ENCODE peak calls at places on chromosomes 11 and 22, in ten cellular contexts. W is NCI-H460; J is hippocampal formation; F is substantia nigra; E is CD8-positive, alpha-beta memory T cell; M is stimulated activated CD4-positive, alpha-beta T cell treated with anti-CD3 and anti-CD28 coated beads, TNF-alpha, amount 100 ng/mL, for 48 hours; O is SW480; P is GM12891; B is stimulated activated CD8-positive, alpha-beta memory T cell treated with anti-CD3 and anti-CD28 coated beads, Interleukin-12 subunit alpha, Interleukin-12 subunit beta, amount 100 ng/mL, for 1 hour; X is NCI-H187. G is an unnamed sample.

GRCh38 chr11:283405-284080 is 5.3 kb downstream of the NLRP6 start:
- DNase-seq in W (no peak), J (no peak), F (no peak), E (no peak), M (no peak), O (no peak), P (no peak), B (no peak), X (no peak), G (no peak)

GRCh38 chr11:108115495-108116140 is 5.7 kb upstream of the ACAT1 start:
- DNase-seq in W (no peak), J (peak), F (peak), E (no peak), M (no peak), O (peak), P (no peak), B (no peak), X (peak), G (no peak)

GRCh38 chr11:63560506-63561179 is 2.5 kb downstream of the PLAAT2 start:
- DNase-seq in W (no peak), J (no peak), F (no peak), E (no peak), M (no peak), O (peak), P (no peak), B (no peak), X (no peak), G (no peak)

GRCh38 chr11:32610926-32611325 is 27.3 kb downstream of the EIF3M start:
- DNase-seq in W (no peak), J (no peak), F (no peak), E (no peak), M (no peak), O (no peak), P (no peak), B (no peak), X (no peak), G (no peak)

GRCh38 chr22:34878996-34879395 is 187.0 kb upstream of the ISX start:
- DNase-seq in W (no peak), J (no peak), F (no peak), E (no peak), M (no peak), O (no peak), P (no peak), B (no peak), X (no peak), G (no peak)

GRCh38 chr11:69443968-69444364 is 37.5 kb upstream of the LINC01488 start:
- DNase-seq in W (no peak), J (no peak), F (no peak), E (no peak), M (no peak), O (peak), P (no peak), B (no peak), X (no peak), G (no peak)

GRCh38 chr11:77672276-77672675 is 34.7 kb upstream of the CLNS1A start:
- DNase-seq in W (no peak), J (no peak), F (no peak), E (no peak), M (no peak), O (no peak), P (no peak), B (no peak), X (no peak), G (no peak)

GRCh38 chr11:1152316-1153104 is 5.2 kb upstream of the MUC5AC start:
- DNase-seq in W (no peak), J (no peak), F (no peak), E (no peak), M (no peak), O (peak), P (no peak), B (no peak), X (no peak), G (no peak)

GRCh38 chr11:396511-396947 is 2.5 kb downstream of the PKP3 start:
- DNase-seq in W (no peak), J (no peak), F (no peak), E (no peak), M (no peak), O (no peak), P (no peak), B (no peak), X (no peak), G (no peak)

GRCh38 chr11:125285844-125286243 is 121.3 kb downstream of the PKNOX2 start:
- DNase-seq in W (no peak), J (no peak), F (no peak), E (no peak), M (no peak), O (no peak), P (no peak), B (no peak), X (no peak), G (no peak)

GRCh38 chr11:67648796-67649613 is 1.5 kb downstream of the ACY3 start:
- DNase-seq in W (no peak), J (no peak), F (no peak), E (no peak), M (no peak), O (no peak), P (no peak), B (no peak), X (no peak), G (no peak)

GRCh38 chr11:66327171-66328035 is 8.8 kb downstream of the RIN1 start:
- DNase-seq in W (peak), J (no peak), F (no peak), E (no peak), M (no peak), O (peak), P (no peak), B (no peak), X (no peak), G (no peak)

GRCh38 chr11:34192481-34193401 is 87.3 kb downstream of the NAT10 start:
- DNase-seq in W (peak), J (peak), F (no peak), E (no peak), M (no peak), O (peak), P (no peak), B (no peak), X (no peak), G (no peak)

GRCh38 chr11:62005231-62005661 is 37.8 kb upstream of the FTH1 start:
- DNase-seq in W (no peak), J (peak), F (peak), E (no peak), M (no peak), O (no peak), P (no peak), B (no peak), X (no peak), G (no peak)

GRCh38 chr11:117072517-117073218 is 25.6 kb downstream of the SIK3 start:
- DNase-seq in W (peak), J (no peak), F (no peak), E (no peak), M (no peak), O (peak), P (no peak), B (no peak), X (no peak), G (no peak)

GRCh38 chr11:2758751-2759150 is 59.0 kb upstream of the KCNQ1OT1 start:
- DNase-seq in W (no peak), J (no peak), F (no peak), E (no peak), M (no peak), O (no peak), P (no peak), B (no peak), X (no peak), G (no peak)

GRCh38 chr22:40594924-40595323 is 41.6 kb downstream of the MRTFA start:
- DNase-seq in W (no peak), J (no peak), F (no peak), E (no peak), M (no peak), O (no peak), P (no peak), B (no peak), X (no peak), G (no peak)

GRCh38 chr11:68750197-68750987 is 928 bp downstream of the TESMIN start:
- DNase-seq in W (no peak), J (no peak), F (no peak), E (peak), M (peak), O (no peak), P (no peak), B (no peak), X (no peak), G (no peak)

GRCh38 chr11:46291441-46292143 is 14.1 kb downstream of the CREB3L1 start:
- DNase-seq in W (no peak), J (no peak), F (no peak), E (no peak), M (no peak), O (no peak), P (no peak), B (no peak), X (no peak), G (no peak)

GRCh38 chr11:81673001-81673400 is 1060.7 kb downstream of the FAM181B start:
- DNase-seq in W (no peak), J (no peak), F (no peak), E (no peak), M (no peak), O (no peak), P (no peak), B (no peak), X (no peak), G (no peak)

GRCh38 chr11:68501813-68502212 is 41.3 kb downstream of the PPP6R3 start:
- DNase-seq in W (no peak), J (no peak), F (no peak), E (no peak), M (no peak), O (no peak), P (no peak), B (no peak), X (no peak), G (no peak)

GRCh38 chr11:119144825-119145476 is 3.9 kb upstream of the ABCG4 start:
- DNase-seq in W (peak), J (no peak), F (no peak), E (no peak), M (no peak), O (peak), P (peak), B (no peak), X (no peak), G (no peak)

GRCh38 chr11:11192541-11192940 is 160.5 kb downstream of the CSNK2A3 start:
- DNase-seq in W (no peak), J (no peak), F (no peak), E (no peak), M (no peak), O (no peak), P (no peak), B (no peak), X (no peak), G (no peak)

GRCh38 chr11:67521924-67522323 is 1.3 kb downstream of the CABP2 start:
- DNase-seq in W (no peak), J (no peak), F (no peak), E (no peak), M (no peak), O (no peak), P (no peak), B (no peak), X (no peak), G (no peak)

GRCh38 chr11:8331767-8332166 is 68.1 kb upstream of the LMO1 start:
- DNase-seq in W (no peak), J (no peak), F (no peak), E (no peak), M (no peak), O (no peak), P (no peak), B (no peak), X (no peak), G (no peak)

GRCh38 chr11:63793163-63793562 is 20.1 kb upstream of the SPINDOC start:
- DNase-seq in W (no peak), J (no peak), F (no peak), E (no peak), M (no peak), O (no peak), P (no peak), B (no peak), X (no peak), G (no peak)